ENCODE peak calls at places on chromosome 9, in nine cellular contexts. J is pancreas; P is HL-60; O is effector memory CD4-positive, alpha-beta T cell; B is PC-3; I is Peyer's patch; T is mammary epithelial cell; L is tibial nerve; H is dorsolateral prefrontal cortex. C is an unnamed sample.
A peak's percentile ranks its signal among the peaks of the same experiment; 100 is the strongest.

GRCh38 chr9:22463205-22463604 is 16.6 kb downstream of the DMRTA1 start:
- DNase-seq in T (peak; percentile 19), P (no peak), B (peak; percentile 3), O (no peak), I (no peak), L (no peak), J (no peak), H (no peak), C (peak; percentile 13)

GRCh38 chr9:123753669-123754307 is 176.1 kb downstream of the DENND1A start:
- DNase-seq in L (no peak), T (no peak), P (no peak), J (no peak), H (no peak), B (no peak), I (no peak), O (no peak), C (no peak)

GRCh38 chr9:29625292-29625731 is 2052.0 kb upstream of the C9orf72 start:
- DNase-seq in T (no peak), L (no peak), B (no peak), H (no peak), J (no peak), I (no peak), P (no peak), O (no peak), C (no peak)

GRCh38 chr9:95268681-95269080 is 48.8 kb downstream of the FANCC start:
- DNase-seq in H (no peak), L (no peak), B (peak; percentile 23), I (no peak), J (peak; percentile 63), O (no peak), P (no peak), T (peak; percentile 26), C (no peak)

GRCh38 chr9:130940693-130941576 is 1.9 kb upstream of the FIBCD1 start:
- DNase-seq in H (peak; percentile 66), J (peak; percentile 91), L (peak; percentile 34), T (peak; percentile 91), B (peak; percentile 85), I (peak; percentile 93), O (peak; percentile 41), P (no peak), C (peak; percentile 99)

GRCh38 chr9:101366038-101366756 is 18.6 kb downstream of the BAAT start:
- DNase-seq in O (no peak), T (no peak), P (no peak), H (no peak), L (no peak), I (no peak), J (no peak), B (no peak), C (no peak)

GRCh38 chr9:110131499-110131898 is 76.5 kb downstream of the C9orf152 start:
- DNase-seq in L (no peak), I (no peak), T (peak; percentile 32), B (peak; percentile 66), J (no peak), O (no peak), H (no peak), P (no peak), C (no peak)

GRCh38 chr9:129776566-129776937 is 23.7 kb upstream of the PTGES start:
- DNase-seq in O (no peak), H (no peak), P (no peak), B (no peak), L (no peak), J (no peak), I (no peak), T (no peak), C (no peak)

GRCh38 chr9:13163287-13163686 is 116.2 kb downstream of the MPDZ start:
- DNase-seq in P (no peak), L (no peak), O (no peak), I (no peak), H (no peak), B (no peak), T (no peak), J (no peak), C (no peak)

GRCh38 chr9:69815313-69815712 is 5.3 kb upstream of the CFAP95 start:
- DNase-seq in I (no peak), P (no peak), B (no peak), L (no peak), J (no peak), H (no peak), T (no peak), O (no peak), C (no peak)

GRCh38 chr9:130532426-130532825 is 47.0 kb upstream of the FUBP3 start:
- DNase-seq in H (no peak), B (no peak), T (peak; percentile 46), J (no peak), I (no peak), L (no peak), O (no peak), P (no peak), C (peak; percentile 42)

GRCh38 chr9:96674914-96675538 is 19.9 kb upstream of the PRXL2C start:
- DNase-seq in I (no peak), B (peak; percentile 71), T (peak; percentile 91), J (no peak), L (no peak), O (no peak), P (no peak), H (no peak), C (peak; percentile 97)

GRCh38 chr9:81393985-81394811 is 295.1 kb downstream of the TLE1 start:
- DNase-seq in P (no peak), L (no peak), H (no peak), B (no peak), T (no peak), J (no peak), I (no peak), O (no peak), C (no peak)

GRCh38 chr9:86573886-86574285 is 219.7 kb upstream of the TUT7 start:
- DNase-seq in I (no peak), O (no peak), H (no peak), T (no peak), L (no peak), P (no peak), J (no peak), B (no peak), C (no peak)

GRCh38 chr9:75713373-75713772 is 177.1 kb upstream of the PCSK5 start:
- DNase-seq in T (no peak), B (no peak), I (no peak), O (no peak), L (no peak), P (no peak), J (no peak), H (no peak), C (no peak)

GRCh38 chr9:34310205-34310604 is 18.9 kb downstream of the KIF24 start:
- DNase-seq in B (no peak), I (no peak), J (no peak), T (no peak), O (no peak), H (no peak), P (no peak), L (no peak), C (no peak)

GRCh38 chr9:34317436-34317835 is 11.6 kb downstream of the KIF24 start:
- DNase-seq in T (no peak), H (no peak), O (no peak), B (no peak), L (no peak), I (no peak), J (no peak), P (no peak), C (no peak)

GRCh38 chr9:34311499-34312225 is 17.4 kb downstream of the KIF24 start:
- DNase-seq in O (no peak), I (no peak), T (no peak), P (no peak), J (no peak), L (no peak), B (no peak), H (no peak), C (no peak)
- H3K27ac ChIP-seq in O (no peak overlapping the region), I (no peak overlapping the region), T (no peak overlapping the region), P (no peak overlapping the region), J (no peak overlapping the region), L (no peak overlapping the region), B (no peak overlapping the region), H (no peak overlapping the region), C (no peak overlapping the region)

DNA sequence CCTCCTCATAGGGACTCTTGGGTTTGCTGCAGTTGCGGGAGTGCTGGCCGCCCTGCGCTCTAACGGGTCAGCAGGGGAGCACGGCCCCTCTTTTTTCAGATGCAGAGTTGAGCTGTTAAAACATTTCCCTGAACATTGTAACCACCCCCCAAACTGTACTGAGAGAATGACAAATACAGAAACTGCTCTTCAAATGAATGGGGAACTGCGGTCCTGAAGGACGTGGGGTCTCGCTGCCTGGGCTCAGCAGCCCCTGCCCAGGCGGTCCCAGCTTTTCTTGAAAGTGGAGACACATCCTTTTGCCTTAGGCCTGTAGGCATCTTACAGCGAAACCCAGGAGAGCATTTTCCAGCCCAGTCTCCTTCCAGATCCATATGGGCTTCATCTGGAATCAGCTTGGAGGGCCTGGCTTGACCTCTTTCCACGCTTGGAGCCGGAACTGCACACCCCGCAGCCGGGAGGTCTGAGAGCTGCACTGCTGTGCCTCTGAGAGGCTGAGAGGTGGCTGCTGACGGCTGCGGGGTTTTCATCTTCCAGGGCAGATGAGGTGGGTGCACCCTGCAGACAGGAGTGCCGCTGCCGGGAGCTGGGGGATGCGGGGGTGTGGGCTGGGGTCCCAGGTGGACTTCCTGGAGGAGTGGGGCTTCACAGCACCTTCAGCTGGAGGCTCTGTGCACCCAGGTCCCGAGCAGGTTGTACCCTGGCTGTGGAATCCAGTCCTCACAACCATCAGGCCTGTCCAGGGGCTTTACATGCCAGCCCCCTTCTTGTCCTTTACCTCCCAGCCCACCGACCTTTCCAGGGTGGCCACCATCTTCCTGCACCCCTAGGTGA is 1.2 kb upstream of the AGPAT2 start:
- DNase-seq in O (no peak), B (no peak), J (peak; percentile 41), P (no peak), L (no peak), T (no peak), H (no peak), I (no peak), C (no peak)
- H3K27ac ChIP-seq in O (no peak overlapping the region), B (no peak overlapping the region), J (peak overlapping the region; percentile 95), P (no peak overlapping the region), L (peak overlapping the region; percentile 87), T (no peak overlapping the region), H (no peak overlapping the region), I (peak overlapping the region; percentile 98), C (peak overlapping the region; percentile 84)

GRCh38 chr9:76766126-76766525 is 1.9 kb downstream of the PCA3 start:
- DNase-seq in I (no peak), P (no peak), J (no peak), H (no peak), O (no peak), T (no peak), B (no peak), L (no peak), C (no peak)
- H3K27ac ChIP-seq in I (no peak overlapping the region), P (no peak overlapping the region), J (no peak overlapping the region), H (no peak overlapping the region), O (no peak overlapping the region), T (no peak overlapping the region), B (no peak overlapping the region), L (no peak overlapping the region), C (no peak overlapping the region)

DNA sequence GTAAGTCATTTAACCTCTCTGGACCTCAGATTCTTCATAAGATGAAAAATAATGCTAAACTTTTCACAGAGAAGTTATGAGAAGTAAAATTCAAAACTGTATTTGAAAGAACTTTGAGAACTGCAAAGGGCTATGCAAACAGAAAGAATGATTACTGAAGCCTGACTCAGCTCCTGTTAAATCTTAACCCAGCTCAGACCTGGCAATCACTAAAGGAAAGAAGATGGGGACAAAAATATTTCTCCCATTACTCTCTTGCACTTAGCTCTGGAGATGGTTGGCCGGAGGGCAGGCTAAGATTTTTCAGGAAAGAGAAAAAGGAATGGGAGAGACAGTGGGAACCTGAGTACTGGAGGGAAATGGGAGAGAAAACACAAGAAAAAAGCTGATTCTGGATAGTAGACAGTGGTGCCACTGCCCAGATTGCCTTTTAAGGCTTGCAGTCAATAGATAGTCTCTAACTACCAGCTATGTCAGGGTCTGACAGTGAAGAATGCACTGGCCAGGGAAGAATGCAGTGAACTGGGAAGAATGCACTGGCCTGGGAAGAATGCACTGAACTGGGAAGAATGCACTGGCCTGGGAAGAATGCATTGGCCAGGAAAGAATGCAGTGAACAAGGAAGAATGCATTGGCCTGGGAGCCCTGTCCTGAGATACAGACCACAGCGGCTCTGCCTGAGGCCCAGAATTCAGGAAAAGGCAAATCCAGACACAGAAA is 25.2 kb upstream of the CEMIP2 start:
- DNase-seq in P (no peak), L (no peak), I (no peak), T (no peak), J (no peak), B (peak; percentile 76), O (no peak), H (no peak), C (no peak)
- H3K27ac ChIP-seq in P (no peak overlapping the region), L (no peak overlapping the region), I (peak overlapping the region; percentile 23), T (no peak overlapping the region), J (peak overlapping the region; percentile 13), B (peak overlapping the region; percentile 87), O (peak overlapping the region; percentile 55), H (no peak overlapping the region), C (no peak overlapping the region)

C was measured in RWPE1.